ENCODE peak calls at places on chromosomes 16 and 17, in eight cellular contexts. F, C, S, D, B, N, E and Z are unnamed samples.

GRCh38 chr17:41672153-41672552 is 16.5 kb upstream of the EIF1 start:
- DNase-seq in F (no peak), B (no peak), S (no peak), C (no peak), N (no peak), E (no peak), D (no peak), Z (no peak)

GRCh38 chr17:6532441-6532885 is 23.9 kb downstream of the PITPNM3 start:
- DNase-seq in C (no peak), D (no peak), E (no peak), S (peak), F (no peak), N (no peak), B (no peak), Z (no peak)

GRCh38 chr16:72848759-72849664 is 198.9 kb downstream of the ZFHX3 start:
- DNase-seq in N (peak), E (peak), D (peak), C (no peak), F (peak), B (peak), S (peak), Z (peak)

GRCh38 chr16:22694887-22695382 is 119.0 kb upstream of the HS3ST2 start:
- DNase-seq in S (peak), N (no peak), E (peak), D (no peak), B (no peak), C (no peak), F (peak), Z (peak)

GRCh38 chr16:82031116-82032084 is 3.7 kb upstream of the HSD17B2 start:
- DNase-seq in E (no peak), B (peak), D (no peak), F (peak), N (no peak), C (no peak), S (no peak), Z (peak)

GRCh38 chr17:71398706-71399620 is 721.9 kb upstream of the SOX9 start:
- DNase-seq in F (peak), N (no peak), B (no peak), E (no peak), D (no peak), C (no peak), S (no peak), Z (no peak)

GRCh38 chr17:3846739-3847670 is 959 bp upstream of the NCBP3 start:
- DNase-seq in F (no peak), B (no peak), S (no peak), D (no peak), E (no peak), N (no peak), C (no peak), Z (no peak)

GRCh38 chr17:596763-597644 is 117.6 kb downstream of the VPS53 start:
- DNase-seq in S (no peak), B (peak), D (no peak), N (no peak), F (peak), E (no peak), C (no peak), Z (no peak)

GRCh38 chr16:63813862-63814261 is 1308.0 kb downstream of the CDH11 start:
- DNase-seq in D (no peak), S (no peak), E (no peak), N (no peak), B (no peak), F (no peak), C (no peak), Z (no peak)

GRCh38 chr17:44922746-44923470 is 7.6 kb upstream of the GFAP start:
- DNase-seq in E (no peak), C (no peak), F (no peak), B (no peak), S (peak), D (no peak), N (no peak), Z (no peak)

GRCh38 chr17:75459590-75460267 is 3.3 kb downstream of the TMEM94 start:
- DNase-seq in E (peak), B (no peak), S (no peak), D (no peak), N (peak), F (no peak), C (no peak), Z (no peak)

GRCh38 chr17:50288306-50288705 is 14.0 kb downstream of the TMEM92 start:
- DNase-seq in B (no peak), C (no peak), E (no peak), F (no peak), D (no peak), N (no peak), S (no peak), Z (no peak)
- TF ChIP-seq CTCF in B (no peak), C (no peak), E (no peak), F (no peak), D (no peak), N (no peak), S (no peak), Z (no peak)

GRCh38 chr17:60151355-60151754 is 1.6 kb downstream of the CA4 start:
- DNase-seq in N (no peak), B (no peak), F (no peak), E (no peak), S (no peak), D (no peak), C (no peak), Z (no peak)
- H3K4me3 ChIP-seq in N (no peak), B (peak), F (no peak), E (no peak), S (no peak), D (no peak), C (no peak), Z (no peak)

GRCh38 chr16:75555707-75556512 is at the start of gene TMEM231:
- DNase-seq in C (peak), D (peak), N (peak), F (peak), B (peak), E (peak), S (peak), Z (peak)

GRCh38 chr16:75555213-75555706 is 792 bp downstream of the TMEM231 start:
- DNase-seq in D (peak), E (peak), C (peak), F (peak), N (peak), S (peak), B (no peak), Z (peak)

GRCh38 chr16:75546293-75546692 is 9.8 kb downstream of the TMEM231 start:
- DNase-seq in F (no peak), B (no peak), D (no peak), E (no peak), C (no peak), N (no peak), S (no peak), Z (no peak)

GRCh38 chr16:75552951-75553350 is 3.1 kb downstream of the TMEM231 start:
- DNase-seq in S (no peak), D (no peak), N (no peak), C (no peak), F (no peak), B (no peak), E (no peak), Z (no peak)

DNA sequence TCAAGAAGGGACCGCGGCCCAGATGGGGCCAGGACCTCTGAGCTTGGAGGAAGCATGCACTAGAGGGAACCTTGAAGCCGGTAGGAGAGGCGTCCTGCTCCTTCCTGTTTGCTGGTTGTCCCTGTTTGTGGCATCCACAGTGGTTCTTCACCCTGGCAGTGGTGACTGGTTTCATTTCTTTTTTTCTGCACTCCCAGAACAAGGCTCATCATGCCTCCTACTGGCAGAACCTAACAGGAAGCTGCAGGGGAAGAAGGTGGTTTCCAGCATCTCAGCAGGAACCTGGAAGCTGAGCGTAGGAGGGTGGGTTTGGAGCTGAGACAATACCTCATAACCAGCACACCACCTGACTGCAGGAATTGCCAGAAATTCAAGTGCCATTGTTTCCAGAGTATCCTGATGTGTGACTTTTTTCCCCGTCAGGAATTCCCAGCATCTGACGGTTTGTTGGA is 5.8 kb downstream of the TMEM231 start:
- DNase-seq in E (peak), N (peak), F (peak), D (no peak), C (peak), S (no peak), B (no peak), Z (no peak)
- TF ChIP-seq CTCF in E (no peak), N (peak), F (peak), D (peak), C (peak), S (no peak), B (peak), Z (peak)

GRCh38 chr17:61816538-61816937 is 46.8 kb downstream of the BRIP1 start:
- DNase-seq in N (no peak), B (no peak), D (no peak), C (no peak), E (no peak), S (no peak), F (no peak), Z (no peak)
- H3K4me3 ChIP-seq in N (no peak), B (no peak), D (no peak), C (no peak), E (no peak), S (no peak), F (no peak), Z (no peak)

GRCh38 chr17:65093930-65094329 is 37.4 kb upstream of the GNA13 start:
- DNase-seq in F (no peak), D (no peak), C (no peak), S (no peak), B (no peak), N (no peak), E (no peak), Z (no peak)
- TF ChIP-seq CTCF in F (no peak), D (no peak), C (peak), S (no peak), B (peak), N (no peak), E (no peak), Z (no peak)

GRCh38 chr17:77145635-77146632 is 5.2 kb downstream of the SEC14L1 start:
- DNase-seq in D (no peak), S (peak), C (no peak), E (peak), N (peak), B (peak), F (peak), Z (peak)
- H3K4me3 ChIP-seq in D (peak), S (no peak), C (no peak), E (no peak), N (peak), B (peak), F (no peak), Z (no peak)

GRCh38 chr16:14202697-14203096 is 131.6 kb downstream of the MRTFB start:
- DNase-seq in C (no peak), E (no peak), B (no peak), F (no peak), D (no peak), N (no peak), S (no peak), Z (no peak)
- TF ChIP-seq CTCF in C (no peak), E (no peak), B (peak), F (peak), D (no peak), N (peak), S (no peak), Z (peak)

GRCh38 chr17:62824290-62825135 is 16.4 kb upstream of the MARCHF10 start:
- DNase-seq in F (peak), D (no peak), E (no peak), B (peak), C (peak), S (no peak), N (no peak), Z (peak)
- H3K4me3 ChIP-seq in F (no peak), D (no peak), E (no peak), B (no peak), C (peak), S (no peak), N (no peak), Z (no peak)

DNA sequence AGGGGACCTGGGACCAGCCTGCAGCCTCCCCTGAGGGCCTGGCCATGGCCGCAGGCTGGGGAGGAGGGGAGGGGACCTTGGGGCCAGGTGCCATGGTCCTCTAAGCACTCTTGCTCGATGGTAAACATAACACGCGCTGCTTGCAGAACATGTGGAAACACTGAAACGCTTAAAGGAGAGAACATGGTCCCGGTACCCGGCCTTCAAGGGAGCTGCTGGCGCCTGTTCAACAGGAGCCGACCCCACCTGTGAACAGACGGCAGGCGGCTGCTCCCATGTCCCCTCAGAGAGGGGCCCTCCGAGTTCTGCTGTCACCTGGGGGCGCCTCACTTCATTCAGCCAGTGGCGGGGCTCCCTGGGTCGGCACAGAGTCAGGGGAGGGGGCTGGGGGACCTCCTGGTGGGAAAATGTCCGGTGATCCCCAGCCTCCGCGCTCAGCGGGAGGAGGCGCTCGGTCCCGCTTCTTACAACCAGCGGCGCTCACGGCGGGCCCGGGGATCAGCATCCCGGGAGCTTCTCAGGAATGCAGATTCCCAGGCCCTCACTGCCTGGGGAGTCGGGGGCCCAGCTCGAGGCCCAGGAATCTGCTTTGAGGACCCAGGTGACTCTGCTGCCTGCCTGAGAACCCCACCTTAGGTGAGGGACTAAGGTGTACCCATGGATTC is 854 bp upstream of the SSTR5 start:
- DNase-seq in F (no peak), B (no peak), D (no peak), S (no peak), E (no peak), N (no peak), C (no peak), Z (no peak)
- TF ChIP-seq CTCF in F (no peak), B (no peak), D (no peak), S (no peak), E (no peak), N (no peak), C (no peak), Z (no peak)